ENCODE peak calls at places on chromosomes 5 and 9, in six cellular contexts. Q, B, F, P, N and I are unnamed samples.

GRCh38 chr5:84688566-84688965 is 303.9 kb upstream of the EDIL3 start:
- DNase-seq in Q (no peak), F (no peak), N (no peak), B (peak; percentile 87), P (no peak), I (peak; percentile 81)

GRCh38 chr9:129242971-129243561 is 65.0 kb upstream of the IER5L start:
- DNase-seq in B (peak; percentile 63), N (peak; percentile 21), P (no peak), F (no peak), Q (no peak), I (no peak)

GRCh38 chr5:177432143-177432904 is 5.8 kb downstream of the GRK6 start:
- DNase-seq in P (no peak), B (no peak), N (no peak), Q (no peak), F (no peak), I (no peak)

GRCh38 chr5:140549237-140550144 is 2.0 kb downstream of the EIF4EBP3 start:
- DNase-seq in N (peak; percentile 46), Q (no peak), B (peak; percentile 66), F (peak; percentile 32), P (peak; percentile 61), I (no peak)

GRCh38 chr9:130590305-130590704 is 10.9 kb downstream of the FUBP3 start:
- DNase-seq in N (no peak), P (no peak), B (no peak), F (no peak), Q (no peak), I (no peak)

GRCh38 chr9:93024986-93025630 is 33.4 kb upstream of the SUSD3 start:
- DNase-seq in B (no peak), N (no peak), F (no peak), Q (no peak), P (no peak), I (no peak)

GRCh38 chr9:33813712-33814641 is 3.0 kb upstream of the UBE2R2 start:
- DNase-seq in B (peak; percentile 59), F (no peak), Q (peak; percentile 33), N (no peak), P (peak; percentile 43), I (peak; percentile 90)

GRCh38 chr9:94086468-94086867 is 2.2 kb downstream of the PTPDC1 start:
- DNase-seq in F (no peak), Q (no peak), N (no peak), B (peak; percentile 81), P (no peak), I (peak; percentile 64)

GRCh38 chr5:18744990-18745590 is 1110.8 kb downstream of the TAF11L14 start:
- DNase-seq in F (no peak), P (no peak), B (no peak), Q (no peak), N (no peak), I (no peak)

GRCh38 chr5:10244357-10244944 is 5.2 kb downstream of the ATPSCKMT start:
- DNase-seq in Q (no peak), P (no peak), B (no peak), F (no peak), N (no peak), I (no peak)

GRCh38 chr9:133823189-133824105 is 85.3 kb upstream of the SARDH start:
- DNase-seq in P (no peak), N (no peak), Q (no peak), B (no peak), F (no peak), I (no peak)

GRCh38 chr5:96254980-96255681 is 177.9 kb downstream of the PCSK1 start:
- DNase-seq in Q (no peak), F (no peak), N (no peak), P (peak; percentile 91), B (peak; percentile 95), I (peak; percentile 74)

GRCh38 chr5:61228691-61229280 is 66.5 kb upstream of the SMIM15 start:
- DNase-seq in F (no peak), N (no peak), B (peak; percentile 22), Q (no peak), P (no peak), I (peak; percentile 63)

GRCh38 chr9:110659891-110660541 is 8.6 kb upstream of the MUSK start:
- DNase-seq in B (no peak), Q (no peak), N (no peak), P (no peak), F (no peak), I (peak; percentile 41)

GRCh38 chr5:1734908-1735289 is 64.7 kb downstream of the MRPL36 start:
- DNase-seq in B (no peak), Q (no peak), P (no peak), N (no peak), F (no peak), I (no peak)

GRCh38 chr9:37503736-37504135 is 18.0 kb downstream of the POLR1E start:
- DNase-seq in F (no peak), P (no peak), N (no peak), B (peak; percentile 30), Q (no peak), I (peak; percentile 49)

GRCh38 chr9:38079410-38080105 is 10.5 kb upstream of the SHB start:
- DNase-seq in Q (no peak), P (no peak), N (no peak), B (peak; percentile 61), F (no peak), I (no peak)

GRCh38 chr9:22142681-22143080 is 133.6 kb upstream of the CDKN2B start:
- DNase-seq in Q (no peak), N (no peak), F (no peak), B (peak; percentile 53), P (no peak), I (peak; percentile 43)

GRCh38 chr9:34577635-34578240 is 11.8 kb downstream of the CNTFR start:
- DNase-seq in N (no peak), F (no peak), B (no peak), Q (peak; percentile 84), P (no peak), I (no peak)

GRCh38 chr9:81052846-81053245 is 636.5 kb downstream of the TLE1 start:
- DNase-seq in N (no peak), B (peak; percentile 7), Q (no peak), P (no peak), F (no peak), I (peak; percentile 52)

GRCh38 chr9:117784996-117785395 is 80.8 kb downstream of the TLR4 start:
- DNase-seq in F (no peak), B (no peak), P (no peak), N (no peak), Q (no peak), I (no peak)

GRCh38 chr5:131773805-131774204 is 23.0 kb downstream of the FNIP1 start:
- DNase-seq in B (no peak), F (no peak), N (no peak), Q (no peak), P (no peak), I (no peak)

GRCh38 chr9:108664309-108665255 is 191.2 kb downstream of the ACTL7B start:
- DNase-seq in Q (peak; percentile 9), B (no peak), P (no peak), F (no peak), N (no peak), I (no peak)

GRCh38 chr9:68847765-68848164 is 142.7 kb downstream of the PIP5K1B start:
- DNase-seq in N (no peak), Q (no peak), B (no peak), P (no peak), F (no peak), I (no peak)

GRCh38 chr9:7095054-7095453 is 337.3 kb downstream of the KDM4C start:
- DNase-seq in P (no peak), B (no peak), F (no peak), Q (no peak), N (no peak), I (no peak)

GRCh38 chr5:643351-643801 is 31.2 kb downstream of the CEP72 start:
- DNase-seq in Q (no peak), N (no peak), B (no peak), F (no peak), P (no peak), I (no peak)
- TF ChIP-seq CTCF in Q (no peak), N (no peak), B (no peak), F (no peak), P (no peak), I (no peak)

GRCh38 chr5:168853972-168854371 is 274.8 kb upstream of the PANK3 start:
- DNase-seq in P (no peak), N (no peak), B (no peak), Q (no peak), F (no peak), I (peak; percentile 3)
- H3K27ac ChIP-seq in P (no peak overlapping the region), N (no peak overlapping the region), B (no peak overlapping the region), Q (no peak overlapping the region), F (no peak overlapping the region), I (no peak overlapping the region)

DNA sequence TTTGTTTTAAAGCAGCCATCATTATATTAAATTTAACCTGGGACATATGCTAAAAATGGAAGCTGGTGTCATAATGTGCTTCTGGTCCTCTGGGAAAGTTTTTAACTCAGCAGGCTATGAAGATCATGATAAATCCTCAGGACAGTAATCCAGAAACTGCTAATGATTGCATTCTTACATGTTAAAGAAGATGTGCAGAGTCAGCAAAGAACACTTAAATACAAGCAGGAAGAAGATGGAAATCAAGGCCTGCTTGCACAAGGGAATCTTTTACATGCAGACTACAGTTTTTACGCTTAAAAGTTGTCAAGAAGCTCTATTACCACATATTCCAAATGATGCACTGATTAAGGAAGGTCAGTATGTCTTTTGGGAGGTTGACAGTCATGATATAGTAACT is 246.0 kb upstream of the PTPRD start:
- DNase-seq in F (no peak), N (no peak), Q (no peak), B (no peak), P (no peak), I (no peak)
- H3K4me1 ChIP-seq in F (no peaks in the 10 kb centered on the region), N (no peaks in the 10 kb centered on the region), Q (no peaks in the 10 kb centered on the region), B (no peaks in the 10 kb centered on the region), P (no peaks in the 10 kb centered on the region), I (no peaks in the 10 kb centered on the region)

GRCh38 chr5:32687167-32687831 is 23.8 kb upstream of the NPR3 start:
- DNase-seq in B (peak; percentile 68), P (no peak), N (no peak), F (peak; percentile 66), Q (no peak), I (no peak)

GRCh38 chr5:32684261-32684660 is 26.9 kb upstream of the NPR3 start:
- DNase-seq in B (no peak), Q (no peak), P (no peak), N (no peak), F (no peak), I (no peak)

GRCh38 chr5:32692066-32692746 is 18.9 kb upstream of the NPR3 start:
- DNase-seq in N (no peak), Q (no peak), P (no peak), F (no peak), B (no peak), I (no peak)

DNA sequence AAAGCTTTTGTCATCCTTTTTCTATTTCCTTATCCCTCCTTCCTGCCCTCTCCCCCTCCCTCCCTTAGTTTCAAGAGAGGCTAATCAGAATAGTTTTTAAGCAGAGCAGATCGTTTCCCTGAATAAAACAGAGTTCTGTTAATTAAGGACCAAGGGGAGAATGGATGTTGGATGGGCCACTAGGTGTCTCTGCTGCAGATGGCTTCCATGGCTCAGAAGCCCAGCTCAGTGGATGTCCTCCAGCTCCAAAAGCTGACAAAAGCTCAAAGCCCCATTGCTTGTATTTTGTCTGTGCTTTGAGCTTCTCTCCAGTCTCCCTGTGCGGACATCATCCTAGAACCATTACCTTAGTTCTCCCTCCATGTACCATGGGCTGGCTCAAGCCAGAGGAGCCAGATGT is 21.0 kb upstream of the NPR3 start:
- DNase-seq in N (no peak), F (no peak), Q (no peak), B (no peak), P (no peak), I (no peak)
- TF ChIP-seq CTCF in N (no peak), F (no peak), Q (peak; percentile 16), B (peak; percentile 21), P (peak; percentile 59), I (peak; percentile 46)